ENCODE peak calls at places on chromosome 21, in nine cellular contexts. P, Q, V, J, M, F, A, R and E are unnamed samples.

GRCh38 chr21:36926989-36927695 is 39.3 kb downstream of the HLCS start:
- DNase-seq in P (no peak), R (no peak), A (no peak), F (no peak), M (no peak), V (peak; percentile 3), J (no peak), Q (no peak), E (peak; percentile 48)

GRCh38 chr21:14956826-14957225 is 108.0 kb downstream of the NRIP1 start:
- DNase-seq in P (peak; percentile 37), J (no peak), M (no peak), Q (no peak), V (peak; percentile 89), F (no peak), R (peak; percentile 28), A (peak; percentile 84), E (no peak)

GRCh38 chr21:17679002-17679600 is 66.4 kb upstream of the BTG3 start:
- DNase-seq in V (peak; percentile 69), F (peak; percentile 79), P (peak; percentile 70), R (peak; percentile 30), J (no peak), A (peak; percentile 51), M (peak; percentile 40), Q (no peak), E (peak; percentile 59)

GRCh38 chr21:46195595-46196195 is 11.4 kb upstream of the SPATC1L start:
- DNase-seq in F (no peak), R (no peak), Q (no peak), M (no peak), A (no peak), J (no peak), P (no peak), V (no peak), E (no peak)

GRCh38 chr21:41583274-41583790 is 75.4 kb upstream of the TMPRSS2 start:
- DNase-seq in F (no peak), M (no peak), P (no peak), R (no peak), V (peak; percentile 8), A (no peak), J (no peak), Q (no peak), E (no peak)

GRCh38 chr21:45457161-45457831 is 52.3 kb downstream of the COL18A1 start:
- DNase-seq in F (no peak), J (no peak), R (no peak), V (no peak), A (no peak), P (no peak), M (no peak), Q (no peak), E (no peak)

GRCh38 chr21:33152228-33153130 is 77.3 kb upstream of the IFNAR2 start:
- DNase-seq in R (no peak), Q (no peak), V (no peak), M (no peak), P (no peak), J (no peak), F (no peak), A (no peak), E (no peak)

GRCh38 chr21:26089730-26090129 is 80.8 kb downstream of the APP start:
- DNase-seq in M (no peak), J (no peak), A (no peak), V (no peak), F (no peak), R (no peak), Q (no peak), P (no peak), E (no peak)

GRCh38 chr21:45209685-45210284 is 77.9 kb downstream of the POFUT2 start:
- DNase-seq in R (no peak), Q (no peak), A (no peak), F (no peak), J (no peak), V (no peak), M (no peak), P (no peak), E (no peak)

GRCh38 chr21:31730687-31731111 is 1.2 kb downstream of the SCAF4 start:
- DNase-seq in J (no peak), Q (no peak), F (no peak), R (no peak), A (no peak), P (no peak), M (no peak), V (no peak), E (peak; percentile 15)

GRCh38 chr21:35619184-35619583 is 441.1 kb downstream of the SETD4 start:
- DNase-seq in Q (no peak), A (peak; percentile 91), J (no peak), P (peak; percentile 92), V (peak; percentile 91), R (peak; percentile 83), M (peak; percentile 96), F (no peak), E (no peak)

GRCh38 chr21:8991968-8992621 is 1529.3 kb upstream of the TPTE start:
- DNase-seq in J (no peak), Q (no peak), F (no peak), M (no peak), V (peak; percentile 20), P (no peak), R (no peak), A (no peak), E (no peak)

GRCh38 chr21:45241357-45241756 is 46.3 kb downstream of the POFUT2 start:
- DNase-seq in R (no peak), Q (no peak), J (no peak), V (no peak), F (no peak), M (no peak), P (no peak), A (no peak), E (no peak)

GRCh38 chr21:46153259-46154154 is 1.9 kb downstream of the FTCD start:
- DNase-seq in J (no peak), Q (peak; percentile 58), F (no peak), R (peak; percentile 23), V (peak; percentile 50), P (peak; percentile 36), A (peak; percentile 20), M (peak; percentile 15), E (no peak)

GRCh38 chr21:15730484-15731242 is 881 bp downstream of the USP25 start:
- DNase-seq in A (no peak), R (no peak), F (no peak), J (peak; percentile 43), M (peak; percentile 10), V (no peak), P (no peak), Q (no peak), E (no peak)

GRCh38 chr21:43362306-43362927 is 64.5 kb downstream of the SIK1 start:
- DNase-seq in P (peak; percentile 36), Q (peak; percentile 73), A (peak; percentile 86), V (peak; percentile 88), M (no peak), J (peak; percentile 39), F (no peak), R (peak; percentile 77), E (no peak)

GRCh38 chr21:22554690-22555316 is 1556.6 kb downstream of the NCAM2 start:
- DNase-seq in V (no peak), M (no peak), J (no peak), R (no peak), Q (no peak), P (no peak), F (no peak), A (no peak), E (no peak)

GRCh38 chr21:37475186-37475868 is 108.8 kb downstream of the DYRK1A start:
- DNase-seq in V (peak; percentile 14), F (no peak), J (no peak), R (no peak), P (no peak), A (no peak), Q (no peak), M (no peak), E (no peak)

GRCh38 chr21:16908087-16908486 is 604.8 kb upstream of the CXADR start:
- DNase-seq in V (no peak), A (no peak), J (no peak), P (no peak), F (no peak), R (peak; percentile 9), Q (no peak), M (peak; percentile 5), E (peak; percentile 12)

GRCh38 chr21:14267071-14267470 is 51.1 kb downstream of the RBM11 start:
- DNase-seq in V (no peak), J (no peak), M (no peak), Q (no peak), F (no peak), R (no peak), P (no peak), A (no peak), E (no peak)

GRCh38 chr21:41948901-41949300 is 4.9 kb downstream of the C2CD2 start:
- DNase-seq in R (no peak), V (no peak), A (no peak), P (no peak), F (no peak), M (no peak), J (no peak), Q (no peak), E (no peak)